ENCODE peak calls at places on chromosome 20, in four cellular contexts. S is T-helper 1 cell, G is skeletal muscle cell, I is HAP-1. U is an unnamed sample.

GRCh38 chr20:20371681-20372080 is 3.8 kb downstream of the INSM1 start:
- DNase-seq in S (no peak), I (peak; percentile 43), G (no peak), U (no peak)

GRCh38 chr20:47468290-47469050 is 33.2 kb upstream of the NCOA3 start:
- DNase-seq in S (no peak), G (no peak), I (no peak), U (no peak)

GRCh38 chr20:3766832-3767433 is 620 bp downstream of the ADISSP start:
- DNase-seq in S (no peak), G (no peak), I (peak; percentile 55), U (no peak)

GRCh38 chr20:63694596-63695418 is 1.6 kb upstream of the TNFRSF6B start:
- DNase-seq in S (no peak), G (no peak), I (no peak), U (no peak)

GRCh38 chr20:40688129-40689099 is 622 bp downstream of the MAFB start:
- DNase-seq in I (no peak), S (peak; percentile 3), G (no peak), U (no peak)

GRCh38 chr20:58871533-58872102 is 19.1 kb downstream of the GNAS start:
- DNase-seq in G (no peak), I (no peak), S (no peak), U (no peak)

GRCh38 chr20:45456632-45457031 is 12.9 kb upstream of the WFDC2 start:
- DNase-seq in I (peak; percentile 65), S (peak; percentile 38), G (no peak), U (no peak)

GRCh38 chr20:52031574-52032303 is 159.8 kb downstream of the ZFP64 start:
- DNase-seq in G (peak; percentile 69), I (no peak), S (peak; percentile 65), U (no peak)

GRCh38 chr20:37577972-37578371 is 50.3 kb upstream of the BLCAP start:
- DNase-seq in G (no peak), I (no peak), S (no peak), U (no peak)